ENCODE peak calls at places on chromosomes 12 and 14, in four cellular contexts. W, L, O and V are unnamed samples.

GRCh38 chr12:89353188-89353822 is 1.0 kb upstream of the DUSP6 start:
- DNase-seq in O (no peak), W (peak; percentile 70), L (peak; percentile 70), V (peak; percentile 88)

GRCh38 chr14:24673534-24674203 is 39.7 kb upstream of the GZMB start:
- DNase-seq in W (no peak), O (peak; percentile 45), L (no peak), V (no peak)

GRCh38 chr14:81351205-81351604 is 48.9 kb downstream of the STON2 start:
- DNase-seq in L (no peak), O (no peak), W (no peak), V (no peak)

GRCh38 chr14:31206536-31207286 is 882 bp downstream of the HECTD1 start:
- DNase-seq in W (peak; percentile 49), L (no peak), O (peak; percentile 69), V (peak; percentile 49)

GRCh38 chr14:91368681-91369416 is 48.8 kb downstream of the CCDC88C start:
- DNase-seq in W (no peak), O (peak; percentile 59), L (no peak), V (no peak)

GRCh38 chr12:65565601-65566560 is 258.4 kb upstream of the HMGA2 start:
- DNase-seq in O (no peak), W (no peak), L (no peak), V (no peak)

GRCh38 chr12:50006754-50007442 is 18.4 kb downstream of the RACGAP1 start:
- DNase-seq in W (no peak), L (no peak), O (peak; percentile 77), V (no peak)

GRCh38 chr12:50049254-50050118 is 7.9 kb upstream of the ASIC1 start:
- DNase-seq in W (no peak), O (no peak), L (no peak), V (no peak)

GRCh38 chr12:66191547-66192126 is 2.6 kb downstream of the IRAK3 start:
- DNase-seq in L (no peak), O (no peak), W (no peak), V (no peak)

GRCh38 chr12:96375841-96376249 is 24.4 kb downstream of the CDK17 start:
- DNase-seq in O (peak; percentile 37), L (no peak), W (no peak), V (no peak)
- H3K27ac ChIP-seq in O (peak overlapping the region; percentile 39), L (no peak overlapping the region), W (no peak overlapping the region), V (peak overlapping the region; percentile 23)

GRCh38 chr14:35331605-35332516 is 39.7 kb downstream of the PSMA6 start:
- DNase-seq in W (no peak), L (no peak), O (no peak), V (peak; percentile 63)

GRCh38 chr14:35333797-35334743 is 41.9 kb downstream of the PSMA6 start:
- DNase-seq in O (no peak), L (no peak), W (no peak), V (no peak)

GRCh38 chr14:35335388-35336092 is 43.4 kb downstream of the PSMA6 start:
- DNase-seq in W (peak; percentile 53), L (peak; percentile 73), O (no peak), V (peak; percentile 88)

GRCh38 chr14:35333347-35333730 is 41.2 kb downstream of the PSMA6 start:
- DNase-seq in O (no peak), L (no peak), W (no peak), V (no peak)

DNA sequence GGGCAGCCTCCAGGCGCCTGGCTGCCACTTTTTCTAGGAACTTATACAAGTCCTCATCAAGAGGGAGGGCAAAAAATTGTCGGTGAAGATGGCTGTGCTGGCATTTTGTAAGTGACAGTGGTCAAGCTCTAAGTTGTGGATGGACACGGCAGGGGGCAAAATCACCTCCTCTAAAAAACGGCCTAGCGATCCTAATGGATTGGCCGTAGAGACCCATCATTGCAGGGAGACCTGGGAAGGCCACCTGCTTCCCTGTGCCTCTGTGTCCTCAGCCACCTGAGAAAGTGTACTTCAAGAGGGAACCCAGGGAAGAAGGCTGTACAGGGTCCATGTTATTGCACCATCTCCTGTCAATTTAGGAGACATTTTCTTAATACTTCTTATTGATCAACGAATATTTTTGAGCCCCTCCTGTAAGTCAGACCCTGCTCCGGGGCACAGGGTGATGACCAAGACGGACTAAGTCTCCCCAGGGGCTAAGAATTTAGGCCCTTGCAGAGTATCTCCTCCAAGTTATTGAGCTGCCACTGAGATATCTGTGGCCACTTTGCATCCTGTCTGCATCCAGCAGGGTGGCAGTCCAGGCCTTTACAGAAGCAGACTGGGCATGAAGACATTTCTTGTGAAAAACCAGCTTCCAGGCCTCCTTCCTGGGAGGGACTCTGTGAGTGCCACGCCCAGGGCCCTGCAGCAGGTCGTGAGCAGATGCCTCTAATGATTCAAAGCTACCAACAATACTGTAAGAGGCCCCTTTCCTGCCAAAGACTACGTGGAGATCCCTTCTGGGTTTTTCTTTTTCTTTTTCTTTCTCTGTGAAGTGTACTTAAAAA is 40.5 kb downstream of the PSMA6 start:
- DNase-seq in O (no peak), W (no peak), L (no peak), V (no peak)
- H3K27ac ChIP-seq in O (no peak overlapping the region), W (no peak overlapping the region), L (peak overlapping the region; percentile 82), V (peak overlapping the region; percentile 92)

GRCh38 chr12:77226398-77226797 is 161.0 kb upstream of the E2F7 start:
- DNase-seq in W (no peak), L (no peak), O (no peak), V (no peak)

GRCh38 chr12:77228376-77228775 is 163.0 kb upstream of the E2F7 start:
- DNase-seq in L (no peak), W (no peak), O (no peak), V (no peak)

GRCh38 chr12:77225373-77225772 is 160.0 kb upstream of the E2F7 start:
- DNase-seq in O (no peak), L (no peak), W (no peak), V (no peak)

GRCh38 chr12:77220586-77220985 is 155.2 kb upstream of the E2F7 start:
- DNase-seq in W (no peak), L (no peak), O (no peak), V (no peak)

GRCh38 chr12:77224346-77224745 is 159.0 kb upstream of the E2F7 start:
- DNase-seq in W (no peak), L (no peak), O (no peak), V (no peak)
- H3K27ac ChIP-seq in W (no peak overlapping the region), L (no peak overlapping the region), O (no peak overlapping the region), V (no peak overlapping the region)

GRCh38 chr14:95261616-95262510 is 57.8 kb downstream of the CLMN start:
- DNase-seq in L (no peak), W (no peak), O (peak; percentile 21), V (peak; percentile 63)
- H3K27ac ChIP-seq in L (no peak overlapping the region), W (peak overlapping the region; percentile 30), O (no peak overlapping the region), V (peak overlapping the region; percentile 95)

DNA sequence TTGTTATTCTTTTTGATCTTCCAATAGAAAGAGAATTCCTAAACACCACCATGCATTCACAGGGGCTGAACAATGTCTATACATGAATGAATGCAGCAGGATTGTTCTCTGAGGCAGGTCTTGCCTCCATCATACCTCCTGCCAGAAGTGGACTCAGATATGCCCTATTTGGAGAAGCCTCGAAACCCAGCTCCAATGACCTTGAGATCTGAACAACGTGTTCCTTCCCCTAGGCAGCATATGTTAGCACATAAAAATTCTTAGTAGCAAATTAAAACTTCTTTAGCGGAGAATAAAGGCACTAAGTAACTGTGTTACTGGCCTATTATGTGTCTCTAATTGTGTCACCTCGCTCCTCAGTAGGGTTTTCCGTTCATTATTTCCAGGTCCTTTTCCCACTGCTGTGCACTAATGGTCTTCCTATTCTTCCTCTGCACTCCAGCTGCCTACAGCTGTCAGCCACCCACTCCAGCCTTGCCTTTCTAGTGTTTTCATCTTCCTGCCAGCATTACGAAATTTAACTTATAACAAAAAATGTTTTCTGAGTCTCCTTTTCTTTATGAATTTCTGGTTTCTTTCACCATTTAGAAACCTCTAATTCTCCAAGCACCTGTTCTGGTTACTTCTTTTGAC is 62.6 kb upstream of the IGF1 start:
- DNase-seq in O (no peak), W (no peak), L (peak; percentile 55), V (no peak)
- H3K27ac ChIP-seq in O (no peak overlapping the region), W (no peak overlapping the region), L (peak overlapping the region; percentile 19), V (no peak overlapping the region)

GRCh38 chr14:58331111-58331510 is 32.8 kb downstream of the ARID4A start:
- DNase-seq in W (peak; percentile 75), O (peak; percentile 93), L (peak; percentile 80), V (peak; percentile 96)
- H3K27ac ChIP-seq in W (no peak overlapping the region), O (peak overlapping the region; percentile 12), L (no peak overlapping the region), V (peak overlapping the region; percentile 25)

DNA sequence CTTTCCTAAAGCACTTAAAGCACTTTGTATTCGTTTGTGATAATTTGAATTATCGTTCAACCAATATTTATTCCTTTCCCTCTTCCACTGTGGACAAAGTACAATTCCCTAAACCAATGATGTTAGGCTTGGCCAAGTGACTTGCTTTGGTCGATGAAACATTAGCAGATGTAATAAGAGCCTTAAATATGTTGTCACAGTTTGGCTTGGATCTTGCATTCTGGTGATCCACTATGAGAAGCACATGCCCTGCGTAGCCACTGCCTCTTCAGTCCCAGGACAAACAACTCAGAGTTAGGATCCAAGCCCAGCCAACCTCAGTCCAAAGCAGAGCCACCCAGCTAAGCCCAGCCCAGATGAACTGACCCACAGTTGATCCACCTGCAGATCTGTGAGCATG is 8.4 kb upstream of the C12orf75 start:
- DNase-seq in O (no peak), L (no peak), W (peak; percentile 21), V (no peak)
- H3K27ac ChIP-seq in O (no peak overlapping the region), L (no peak overlapping the region), W (peak overlapping the region; percentile 25), V (no peak overlapping the region)

GRCh38 chr12:15717940-15718567 is 71.1 kb downstream of the EPS8 start:
- DNase-seq in W (no peak), O (no peak), L (no peak), V (no peak)
- H3K27ac ChIP-seq in W (no peak overlapping the region), O (no peak overlapping the region), L (no peak overlapping the region), V (no peak overlapping the region)

GRCh38 chr14:23322568-23323517 is 1.6 kb downstream of the PABPN1 start:
- DNase-seq in L (no peak), O (no peak), W (no peak), V (no peak)
- H3K27ac ChIP-seq in L (peak overlapping the region; percentile 76), O (peak overlapping the region; percentile 58), W (peak overlapping the region; percentile 97), V (peak overlapping the region; percentile 96)

GRCh38 chr14:92880851-92881250 is 42.1 kb upstream of the CHGA start:
- DNase-seq in L (no peak), O (no peak), W (no peak), V (peak; percentile 62)
- H3K27ac ChIP-seq in L (no peak overlapping the region), O (no peak overlapping the region), W (no peak overlapping the region), V (no peak overlapping the region)